ENCODE peak calls at places on chromosomes 3 and 15, in nine cellular contexts. C, Y, X, E, A, F, S, R and W are unnamed samples.

GRCh38 chr3:140022061-140022781 is 87.2 kb downstream of the CLSTN2 start:
- DNase-seq in S (no peak), Y (no peak), E (peak; percentile 45), X (no peak), C (no peak), R (no peak), F (no peak), A (no peak), W (no peak)

GRCh38 chr3:39937315-39937714 is 127.9 kb downstream of the MYRIP start:
- DNase-seq in A (no peak), F (no peak), X (no peak), E (no peak), Y (no peak), C (no peak), R (no peak), S (no peak), W (no peak)

GRCh38 chr15:95712785-95713184 is 617.7 kb upstream of the NR2F2 start:
- DNase-seq in F (no peak), A (no peak), E (no peak), R (no peak), S (no peak), C (no peak), Y (no peak), X (no peak), W (no peak)

GRCh38 chr15:41774873-41775417 is 661 bp downstream of the MAPKBP1 start:
- DNase-seq in Y (no peak), C (no peak), S (no peak), X (no peak), E (no peak), F (no peak), R (no peak), A (no peak), W (no peak)

GRCh38 chr15:63045438-63046278 is 3.1 kb downstream of the TPM1 start:
- DNase-seq in S (no peak), X (no peak), Y (no peak), C (no peak), R (no peak), F (no peak), E (no peak), A (no peak), W (no peak)

GRCh38 chr15:81098349-81098748 is 35.7 kb upstream of the CFAP161 start:
- DNase-seq in E (peak; percentile 41), A (no peak), Y (no peak), X (no peak), S (no peak), R (no peak), C (no peak), F (no peak), W (no peak)

GRCh38 chr3:197083486-197083885 is 53.9 kb upstream of the MELTF start:
- DNase-seq in X (no peak), R (peak; percentile 2), E (no peak), S (peak; percentile 20), F (no peak), C (no peak), A (peak; percentile 10), Y (no peak), W (no peak)

GRCh38 chr3:43773273-43774104 is 82.8 kb downstream of the ABHD5 start:
- DNase-seq in C (no peak), R (no peak), Y (no peak), S (peak; percentile 46), E (no peak), A (no peak), X (no peak), F (peak; percentile 87), W (peak; percentile 77)

GRCh38 chr15:75921732-75922703 is 18.3 kb downstream of the FBXO22 start:
- DNase-seq in A (peak; percentile 64), S (peak; percentile 64), F (peak; percentile 61), C (no peak), E (peak; percentile 81), X (no peak), Y (no peak), R (no peak), W (no peak)

GRCh38 chr3:120114376-120114775 is 20.1 kb upstream of the GSK3B start:
- DNase-seq in A (no peak), Y (no peak), F (no peak), R (no peak), S (no peak), C (no peak), E (no peak), X (no peak), W (no peak)

GRCh38 chr15:76101655-76102054 is 41.9 kb downstream of the TMEM266 start:
- DNase-seq in Y (no peak), S (no peak), F (no peak), C (no peak), R (no peak), X (no peak), A (no peak), E (no peak), W (no peak)

GRCh38 chr3:98921957-98922356 is 20.5 kb upstream of the DCBLD2 start:
- DNase-seq in F (no peak), C (no peak), E (no peak), R (no peak), Y (no peak), A (peak; percentile 59), S (peak; percentile 21), X (no peak), W (no peak)

GRCh38 chr3:41569632-41570338 is 370.5 kb downstream of the CTNNB1 start:
- DNase-seq in F (no peak), Y (no peak), R (no peak), C (no peak), A (no peak), E (no peak), X (no peak), S (no peak), W (no peak)

GRCh38 chr3:27628029-27628750 is 93.9 kb downstream of the EOMES start:
- DNase-seq in E (no peak), F (peak; percentile 50), R (no peak), C (no peak), S (no peak), A (no peak), X (no peak), Y (no peak), W (no peak)

GRCh38 chr15:43896543-43896942 is 69.7 kb downstream of the WDR76 start:
- DNase-seq in S (no peak), E (no peak), C (no peak), A (no peak), F (no peak), Y (no peak), R (no peak), X (no peak), W (no peak)

GRCh38 chr3:82287562-82287961 is 526.1 kb upstream of the GBE1 start:
- DNase-seq in A (no peak), X (no peak), S (no peak), R (no peak), F (no peak), E (no peak), C (no peak), Y (no peak), W (no peak)

GRCh38 chr15:68054658-68055223 is 626 bp downstream of the PIAS1 start:
- DNase-seq in C (peak; percentile 81), E (peak; percentile 91), S (no peak), X (peak; percentile 44), R (peak; percentile 71), Y (no peak), F (peak; percentile 17), A (no peak), W (peak; percentile 78)

GRCh38 chr3:138862531-138862923 is 27.8 kb upstream of the PIK3CB start:
- DNase-seq in X (no peak), S (no peak), E (peak; percentile 42), A (no peak), C (no peak), F (peak; percentile 73), Y (no peak), R (no peak), W (no peak)

GRCh38 chr3:178419078-178419477 is 117.2 kb upstream of the KCNMB2 start:
- DNase-seq in Y (no peak), R (no peak), F (no peak), X (no peak), E (no peak), A (no peak), S (no peak), C (no peak), W (no peak)

GRCh38 chr15:59953392-59953883 is 50.7 kb upstream of the FOXB1 start:
- DNase-seq in A (no peak), R (no peak), S (no peak), C (no peak), X (no peak), Y (no peak), E (peak; percentile 89), F (no peak), W (no peak)

GRCh38 chr3:112093180-112093522 is 7.0 kb downstream of the C3orf52 start:
- DNase-seq in C (no peak), X (no peak), Y (no peak), E (no peak), S (no peak), F (no peak), R (no peak), A (no peak), W (no peak)

GRCh38 chr15:56211960-56212550 is 31.6 kb downstream of the RFX7 start:
- DNase-seq in X (no peak), Y (no peak), C (no peak), S (no peak), E (no peak), F (no peak), A (no peak), R (no peak), W (no peak)

GRCh38 chr15:90684281-90684680 is 32.9 kb upstream of the BLM start:
- DNase-seq in A (no peak), Y (no peak), C (no peak), E (no peak), R (no peak), F (no peak), S (no peak), X (no peak), W (no peak)

GRCh38 chr3:36695769-36696137 is 68.6 kb downstream of the DCLK3 start:
- DNase-seq in S (no peak), A (no peak), R (no peak), C (no peak), E (no peak), Y (no peak), X (no peak), F (no peak), W (no peak)

GRCh38 chr15:69388259-69388658 is 25.9 kb upstream of the KIF23 start:
- DNase-seq in C (no peak), X (no peak), F (no peak), E (no peak), S (peak; percentile 36), Y (no peak), A (no peak), R (no peak), W (no peak)